ENCODE peak calls at places on chromosomes 16 and 17, in nine cellular contexts. One of them, this sample, is unnamed.

GRCh38 chr16:53960954-53961616 is 257.1 kb downstream of the FTO start:
- DNase-seq in NCI-H1105 treated with DMSO at 0.1 percent for 48 hours: peak
- DNase-seq in Daoy: no peak
- DNase-seq in ecto neural progenitor cell: no peak
- DNase-seq in stimulated activated CD4-positive, alpha-beta T cell treated with anti-CD3 and anti-CD28 coated beads, Interleukin-1b, Interleukin-23, amount 100 ng/mL, for 1 hour: no peak
- DNase-seq in small intestine: no peak
- DNase-seq in WTC11: no peak
- DNase-seq in ureter: no peak
- DNase-seq in left kidney: peak
- DNase-seq in this sample: peak

GRCh38 chr17:61285483-61286320 is 113.9 kb upstream of the TBX2 start:
- DNase-seq in NCI-H1105 treated with DMSO at 0.1 percent for 48 hours: no peak
- DNase-seq in Daoy: peak
- DNase-seq in ecto neural progenitor cell: no peak
- DNase-seq in stimulated activated CD4-positive, alpha-beta T cell treated with anti-CD3 and anti-CD28 coated beads, Interleukin-1b, Interleukin-23, amount 100 ng/mL, for 1 hour: no peak
- DNase-seq in small intestine: no peak
- DNase-seq in WTC11: peak
- DNase-seq in ureter: no peak
- DNase-seq in left kidney: no peak
- DNase-seq in this sample: no peak

GRCh38 chr17:29133146-29133713 is 47.0 kb downstream of the MYO18A start:
- DNase-seq in NCI-H1105 treated with DMSO at 0.1 percent for 48 hours: no peak
- DNase-seq in Daoy: peak
- DNase-seq in ecto neural progenitor cell: no peak
- DNase-seq in stimulated activated CD4-positive, alpha-beta T cell treated with anti-CD3 and anti-CD28 coated beads, Interleukin-1b, Interleukin-23, amount 100 ng/mL, for 1 hour: no peak
- DNase-seq in small intestine: no peak
- DNase-seq in WTC11: no peak
- DNase-seq in ureter: no peak
- DNase-seq in left kidney: peak
- DNase-seq in this sample: no peak

GRCh38 chr17:66331038-66331816 is 28.8 kb downstream of the PRKCA start:
- DNase-seq in NCI-H1105 treated with DMSO at 0.1 percent for 48 hours: no peak
- DNase-seq in Daoy: no peak
- DNase-seq in ecto neural progenitor cell: no peak
- DNase-seq in stimulated activated CD4-positive, alpha-beta T cell treated with anti-CD3 and anti-CD28 coated beads, Interleukin-1b, Interleukin-23, amount 100 ng/mL, for 1 hour: no peak
- DNase-seq in small intestine: no peak
- DNase-seq in WTC11: no peak
- DNase-seq in ureter: no peak
- DNase-seq in left kidney: no peak
- DNase-seq in this sample: no peak

GRCh38 chr17:8707232-8707590 is 37.4 kb downstream of the CCDC42 start:
- DNase-seq in NCI-H1105 treated with DMSO at 0.1 percent for 48 hours: no peak
- DNase-seq in Daoy: no peak
- DNase-seq in ecto neural progenitor cell: no peak
- DNase-seq in stimulated activated CD4-positive, alpha-beta T cell treated with anti-CD3 and anti-CD28 coated beads, Interleukin-1b, Interleukin-23, amount 100 ng/mL, for 1 hour: no peak
- DNase-seq in small intestine: no peak
- DNase-seq in WTC11: no peak
- DNase-seq in ureter: no peak
- DNase-seq in left kidney: no peak
- DNase-seq in this sample: no peak

GRCh38 chr16:88924834-88925539 is 52.0 kb downstream of the CBFA2T3 start:
- DNase-seq in NCI-H1105 treated with DMSO at 0.1 percent for 48 hours: no peak
- DNase-seq in Daoy: peak
- DNase-seq in ecto neural progenitor cell: no peak
- DNase-seq in stimulated activated CD4-positive, alpha-beta T cell treated with anti-CD3 and anti-CD28 coated beads, Interleukin-1b, Interleukin-23, amount 100 ng/mL, for 1 hour: no peak
- DNase-seq in small intestine: no peak
- DNase-seq in WTC11: peak
- DNase-seq in ureter: no peak
- DNase-seq in left kidney: peak
- DNase-seq in this sample: no peak

GRCh38 chr16:75916431-75916830 is 190.1 kb upstream of the CPHXL start:
- DNase-seq in NCI-H1105 treated with DMSO at 0.1 percent for 48 hours: no peak
- DNase-seq in Daoy: no peak
- DNase-seq in ecto neural progenitor cell: no peak
- DNase-seq in stimulated activated CD4-positive, alpha-beta T cell treated with anti-CD3 and anti-CD28 coated beads, Interleukin-1b, Interleukin-23, amount 100 ng/mL, for 1 hour: no peak
- DNase-seq in small intestine: no peak
- DNase-seq in WTC11: no peak
- DNase-seq in ureter: no peak
- DNase-seq in left kidney: peak
- DNase-seq in this sample: no peak

GRCh38 chr17:58184986-58185761 is 7.4 kb upstream of the EPX start:
- DNase-seq in NCI-H1105 treated with DMSO at 0.1 percent for 48 hours: no peak
- DNase-seq in Daoy: no peak
- DNase-seq in ecto neural progenitor cell: no peak
- DNase-seq in stimulated activated CD4-positive, alpha-beta T cell treated with anti-CD3 and anti-CD28 coated beads, Interleukin-1b, Interleukin-23, amount 100 ng/mL, for 1 hour: no peak
- DNase-seq in small intestine: no peak
- DNase-seq in WTC11: no peak
- DNase-seq in ureter: no peak
- DNase-seq in left kidney: no peak
- DNase-seq in this sample: no peak

GRCh38 chr17:17139972-17140589 is 66.1 kb downstream of the PLD6 start:
- DNase-seq in NCI-H1105 treated with DMSO at 0.1 percent for 48 hours: peak
- DNase-seq in Daoy: peak
- DNase-seq in ecto neural progenitor cell: no peak
- DNase-seq in stimulated activated CD4-positive, alpha-beta T cell treated with anti-CD3 and anti-CD28 coated beads, Interleukin-1b, Interleukin-23, amount 100 ng/mL, for 1 hour: no peak
- DNase-seq in small intestine: no peak
- DNase-seq in WTC11: peak
- DNase-seq in ureter: no peak
- DNase-seq in left kidney: no peak
- DNase-seq in this sample: no peak

GRCh38 chr17:80187493-80187892 is 17.7 kb downstream of the CARD14 start:
- DNase-seq in NCI-H1105 treated with DMSO at 0.1 percent for 48 hours: no peak
- DNase-seq in Daoy: peak
- DNase-seq in ecto neural progenitor cell: no peak
- DNase-seq in stimulated activated CD4-positive, alpha-beta T cell treated with anti-CD3 and anti-CD28 coated beads, Interleukin-1b, Interleukin-23, amount 100 ng/mL, for 1 hour: no peak
- DNase-seq in small intestine: peak
- DNase-seq in WTC11: no peak
- DNase-seq in ureter: peak
- DNase-seq in left kidney: no peak
- DNase-seq in this sample: peak

GRCh38 chr16:678858-679807 is 1.1 kb upstream of the STUB1 start:
- DNase-seq in NCI-H1105 treated with DMSO at 0.1 percent for 48 hours: no peak
- DNase-seq in Daoy: peak
- DNase-seq in ecto neural progenitor cell: peak
- DNase-seq in stimulated activated CD4-positive, alpha-beta T cell treated with anti-CD3 and anti-CD28 coated beads, Interleukin-1b, Interleukin-23, amount 100 ng/mL, for 1 hour: no peak
- DNase-seq in small intestine: peak
- DNase-seq in WTC11: peak
- DNase-seq in ureter: peak
- DNase-seq in left kidney: peak
- DNase-seq in this sample: peak

GRCh38 chr17:36703860-36704266 is 102.5 kb downstream of the MRM1 start:
- DNase-seq in NCI-H1105 treated with DMSO at 0.1 percent for 48 hours: no peak
- DNase-seq in Daoy: peak
- DNase-seq in ecto neural progenitor cell: peak
- DNase-seq in stimulated activated CD4-positive, alpha-beta T cell treated with anti-CD3 and anti-CD28 coated beads, Interleukin-1b, Interleukin-23, amount 100 ng/mL, for 1 hour: no peak
- DNase-seq in small intestine: no peak
- DNase-seq in WTC11: peak
- DNase-seq in ureter: no peak
- DNase-seq in left kidney: peak
- DNase-seq in this sample: peak